ENCODE peak calls at places on chromosomes 11 and 22, in seven cellular contexts. One of them, this sample, is unnamed.
A peak's percentile ranks its signal among the peaks of the same experiment; 100 is the strongest.

GRCh38 chr11:119481667-119482400 is 58.9 kb upstream of the THY1 start:
- DNase-seq in activated T-cell treated with anti-CD3 and anti-CD28 coated beads for 4 hours: no peak
- DNase-seq in activated T-helper 2 cell treated with anti-CD3 and anti-CD28 coated beads, Interferon-gamma antibody, Interleukin-2, Interleukin-4, amounts not matched to agents 10 μg/mL and 5 μg/mL and 100 μg/mL, durations not matched to agents 14 hours and 24 hours and 36 hours: no peak
- DNase-seq in fibroblast of the aortic adventitia: no peak
- DNase-seq in kidney tubule cell: no peak
- DNase-seq in occipital lobe: no peak
- DNase-seq in OCI-M1: no peak
- DNase-seq in this sample: no peak

GRCh38 chr11:134765565-134765964 is 353.5 kb upstream of the B3GAT1 start:
- DNase-seq in activated T-helper 2 cell treated with anti-CD3 and anti-CD28 coated beads, Interferon-gamma antibody, Interleukin-2, Interleukin-4, amounts not matched to agents 10 μg/mL and 5 μg/mL and 100 μg/mL, durations not matched to agents 14 hours and 24 hours and 36 hours: no peak
- DNase-seq in OCI-M1: no peak
- DNase-seq in fibroblast of the aortic adventitia: no peak
- DNase-seq in kidney tubule cell: no peak
- DNase-seq in occipital lobe: no peak
- DNase-seq in activated T-cell treated with anti-CD3 and anti-CD28 coated beads for 4 hours: no peak
- DNase-seq in this sample: no peak

GRCh38 chr11:112025682-112026081 is 474 bp downstream of the DLAT start:
- DNase-seq in fibroblast of the aortic adventitia: peak; percentile 17
- DNase-seq in kidney tubule cell: peak; percentile 24
- DNase-seq in activated T-cell treated with anti-CD3 and anti-CD28 coated beads for 4 hours: no peak
- DNase-seq in occipital lobe: no peak
- DNase-seq in activated T-helper 2 cell treated with anti-CD3 and anti-CD28 coated beads, Interferon-gamma antibody, Interleukin-2, Interleukin-4, amounts not matched to agents 10 μg/mL and 5 μg/mL and 100 μg/mL, durations not matched to agents 14 hours and 24 hours and 36 hours: no peak
- DNase-seq in OCI-M1: peak; percentile 68
- DNase-seq in this sample: no peak

GRCh38 chr11:118928870-118929495 is 3.3 kb upstream of the BCL9L start:
- DNase-seq in occipital lobe: peak; percentile 81
- DNase-seq in OCI-M1: peak; percentile 82
- DNase-seq in kidney tubule cell: peak; percentile 53
- DNase-seq in fibroblast of the aortic adventitia: peak; percentile 61
- DNase-seq in activated T-helper 2 cell treated with anti-CD3 and anti-CD28 coated beads, Interferon-gamma antibody, Interleukin-2, Interleukin-4, amounts not matched to agents 10 μg/mL and 5 μg/mL and 100 μg/mL, durations not matched to agents 14 hours and 24 hours and 36 hours: peak; percentile 51
- DNase-seq in activated T-cell treated with anti-CD3 and anti-CD28 coated beads for 4 hours: no peak
- DNase-seq in this sample: peak; percentile 79

GRCh38 chr11:32334822-32335221 is 100.5 kb downstream of the WT1 start:
- DNase-seq in activated T-helper 2 cell treated with anti-CD3 and anti-CD28 coated beads, Interferon-gamma antibody, Interleukin-2, Interleukin-4, amounts not matched to agents 10 μg/mL and 5 μg/mL and 100 μg/mL, durations not matched to agents 14 hours and 24 hours and 36 hours: peak; percentile 13
- DNase-seq in activated T-cell treated with anti-CD3 and anti-CD28 coated beads for 4 hours: no peak
- DNase-seq in occipital lobe: no peak
- DNase-seq in kidney tubule cell: no peak
- DNase-seq in OCI-M1: peak; percentile 33
- DNase-seq in fibroblast of the aortic adventitia: no peak
- DNase-seq in this sample: no peak

GRCh38 chr11:10856689-10857603 is 907 bp downstream of the ZBED5 start:
- DNase-seq in kidney tubule cell: peak; percentile 75
- DNase-seq in activated T-helper 2 cell treated with anti-CD3 and anti-CD28 coated beads, Interferon-gamma antibody, Interleukin-2, Interleukin-4, amounts not matched to agents 10 μg/mL and 5 μg/mL and 100 μg/mL, durations not matched to agents 14 hours and 24 hours and 36 hours: no peak
- DNase-seq in activated T-cell treated with anti-CD3 and anti-CD28 coated beads for 4 hours: no peak
- DNase-seq in fibroblast of the aortic adventitia: peak; percentile 55
- DNase-seq in OCI-M1: peak; percentile 72
- DNase-seq in occipital lobe: no peak
- DNase-seq in this sample: peak; percentile 30

GRCh38 chr11:3021125-3021524 is 29.0 kb upstream of the NAP1L4 start:
- DNase-seq in occipital lobe: no peak
- DNase-seq in activated T-cell treated with anti-CD3 and anti-CD28 coated beads for 4 hours: no peak
- DNase-seq in fibroblast of the aortic adventitia: peak; percentile 14
- DNase-seq in activated T-helper 2 cell treated with anti-CD3 and anti-CD28 coated beads, Interferon-gamma antibody, Interleukin-2, Interleukin-4, amounts not matched to agents 10 μg/mL and 5 μg/mL and 100 μg/mL, durations not matched to agents 14 hours and 24 hours and 36 hours: no peak
- DNase-seq in kidney tubule cell: peak; percentile 65
- DNase-seq in OCI-M1: no peak
- DNase-seq in this sample: peak; percentile 24

GRCh38 chr11:104462346-104462745 is 298.4 kb upstream of the PDGFD start:
- DNase-seq in OCI-M1: no peak
- DNase-seq in fibroblast of the aortic adventitia: peak; percentile 47
- DNase-seq in kidney tubule cell: no peak
- DNase-seq in activated T-helper 2 cell treated with anti-CD3 and anti-CD28 coated beads, Interferon-gamma antibody, Interleukin-2, Interleukin-4, amounts not matched to agents 10 μg/mL and 5 μg/mL and 100 μg/mL, durations not matched to agents 14 hours and 24 hours and 36 hours: no peak
- DNase-seq in activated T-cell treated with anti-CD3 and anti-CD28 coated beads for 4 hours: no peak
- DNase-seq in occipital lobe: peak; percentile 2
- DNase-seq in this sample: no peak

GRCh38 chr11:70661763-70662501 is 263.6 kb downstream of the CTTN start:
- DNase-seq in occipital lobe: peak; percentile 45
- DNase-seq in kidney tubule cell: no peak
- DNase-seq in activated T-helper 2 cell treated with anti-CD3 and anti-CD28 coated beads, Interferon-gamma antibody, Interleukin-2, Interleukin-4, amounts not matched to agents 10 μg/mL and 5 μg/mL and 100 μg/mL, durations not matched to agents 14 hours and 24 hours and 36 hours: no peak
- DNase-seq in OCI-M1: no peak
- DNase-seq in fibroblast of the aortic adventitia: peak; percentile 16
- DNase-seq in activated T-cell treated with anti-CD3 and anti-CD28 coated beads for 4 hours: no peak
- DNase-seq in this sample: no peak

GRCh38 chr11:44316388-44317240 is 6.7 kb upstream of the ALX4 start:
- DNase-seq in fibroblast of the aortic adventitia: no peak
- DNase-seq in activated T-cell treated with anti-CD3 and anti-CD28 coated beads for 4 hours: no peak
- DNase-seq in OCI-M1: no peak
- DNase-seq in activated T-helper 2 cell treated with anti-CD3 and anti-CD28 coated beads, Interferon-gamma antibody, Interleukin-2, Interleukin-4, amounts not matched to agents 10 μg/mL and 5 μg/mL and 100 μg/mL, durations not matched to agents 14 hours and 24 hours and 36 hours: no peak
- DNase-seq in occipital lobe: no peak
- DNase-seq in kidney tubule cell: no peak
- DNase-seq in this sample: no peak

GRCh38 chr22:11628651-11629511 is 3899.1 kb upstream of the OR11H1 start:
- DNase-seq in fibroblast of the aortic adventitia: no peak
- DNase-seq in activated T-helper 2 cell treated with anti-CD3 and anti-CD28 coated beads, Interferon-gamma antibody, Interleukin-2, Interleukin-4, amounts not matched to agents 10 μg/mL and 5 μg/mL and 100 μg/mL, durations not matched to agents 14 hours and 24 hours and 36 hours: no peak
- DNase-seq in activated T-cell treated with anti-CD3 and anti-CD28 coated beads for 4 hours: no peak
- DNase-seq in kidney tubule cell: no peak
- DNase-seq in OCI-M1: no peak
- DNase-seq in occipital lobe: no peak
- DNase-seq in this sample: no peak

GRCh38 chr22:23915230-23915754 is 21.1 kb downstream of the MIF start:
- DNase-seq in activated T-cell treated with anti-CD3 and anti-CD28 coated beads for 4 hours: no peak
- DNase-seq in kidney tubule cell: no peak
- DNase-seq in activated T-helper 2 cell treated with anti-CD3 and anti-CD28 coated beads, Interferon-gamma antibody, Interleukin-2, Interleukin-4, amounts not matched to agents 10 μg/mL and 5 μg/mL and 100 μg/mL, durations not matched to agents 14 hours and 24 hours and 36 hours: no peak
- DNase-seq in occipital lobe: no peak
- DNase-seq in fibroblast of the aortic adventitia: no peak
- DNase-seq in OCI-M1: no peak
- DNase-seq in this sample: no peak

GRCh38 chr11:37449146-37449545 is 851.1 kb upstream of the RAG2 start:
- DNase-seq in OCI-M1: peak; percentile 72
- DNase-seq in activated T-cell treated with anti-CD3 and anti-CD28 coated beads for 4 hours: no peak
- DNase-seq in activated T-helper 2 cell treated with anti-CD3 and anti-CD28 coated beads, Interferon-gamma antibody, Interleukin-2, Interleukin-4, amounts not matched to agents 10 μg/mL and 5 μg/mL and 100 μg/mL, durations not matched to agents 14 hours and 24 hours and 36 hours: no peak
- DNase-seq in kidney tubule cell: peak; percentile 78
- DNase-seq in fibroblast of the aortic adventitia: peak; percentile 85
- DNase-seq in occipital lobe: peak; percentile 5
- DNase-seq in this sample: no peak

GRCh38 chr11:65854161-65854592 is 3.8 kb downstream of the CFL1 start:
- DNase-seq in kidney tubule cell: no peak
- DNase-seq in occipital lobe: no peak
- DNase-seq in activated T-cell treated with anti-CD3 and anti-CD28 coated beads for 4 hours: no peak
- DNase-seq in OCI-M1: no peak
- DNase-seq in fibroblast of the aortic adventitia: no peak
- DNase-seq in activated T-helper 2 cell treated with anti-CD3 and anti-CD28 coated beads, Interferon-gamma antibody, Interleukin-2, Interleukin-4, amounts not matched to agents 10 μg/mL and 5 μg/mL and 100 μg/mL, durations not matched to agents 14 hours and 24 hours and 36 hours: no peak
- DNase-seq in this sample: no peak

GRCh38 chr11:15347969-15348734 is 233.4 kb downstream of the INSC start:
- DNase-seq in fibroblast of the aortic adventitia: no peak
- DNase-seq in activated T-helper 2 cell treated with anti-CD3 and anti-CD28 coated beads, Interferon-gamma antibody, Interleukin-2, Interleukin-4, amounts not matched to agents 10 μg/mL and 5 μg/mL and 100 μg/mL, durations not matched to agents 14 hours and 24 hours and 36 hours: no peak
- DNase-seq in OCI-M1: peak; percentile 11
- DNase-seq in kidney tubule cell: no peak
- DNase-seq in occipital lobe: no peak
- DNase-seq in activated T-cell treated with anti-CD3 and anti-CD28 coated beads for 4 hours: no peak
- DNase-seq in this sample: no peak

GRCh38 chr11:62104816-62105610 is 18.8 kb upstream of the INCENP start:
- DNase-seq in occipital lobe: no peak
- DNase-seq in kidney tubule cell: peak; percentile 28
- DNase-seq in OCI-M1: peak; percentile 96
- DNase-seq in activated T-helper 2 cell treated with anti-CD3 and anti-CD28 coated beads, Interferon-gamma antibody, Interleukin-2, Interleukin-4, amounts not matched to agents 10 μg/mL and 5 μg/mL and 100 μg/mL, durations not matched to agents 14 hours and 24 hours and 36 hours: no peak
- DNase-seq in activated T-cell treated with anti-CD3 and anti-CD28 coated beads for 4 hours: no peak
- DNase-seq in fibroblast of the aortic adventitia: peak; percentile 90
- DNase-seq in this sample: peak; percentile 11

GRCh38 chr11:36409152-36409713 is 100.8 kb downstream of the TRAF6 start:
- DNase-seq in kidney tubule cell: no peak
- DNase-seq in fibroblast of the aortic adventitia: peak; percentile 33
- DNase-seq in OCI-M1: peak; percentile 60
- DNase-seq in activated T-cell treated with anti-CD3 and anti-CD28 coated beads for 4 hours: no peak
- DNase-seq in occipital lobe: no peak
- DNase-seq in activated T-helper 2 cell treated with anti-CD3 and anti-CD28 coated beads, Interferon-gamma antibody, Interleukin-2, Interleukin-4, amounts not matched to agents 10 μg/mL and 5 μg/mL and 100 μg/mL, durations not matched to agents 14 hours and 24 hours and 36 hours: peak; percentile 14
- DNase-seq in this sample: no peak

GRCh38 chr11:69731110-69731509 is 27.3 kb upstream of the FGF19 start:
- DNase-seq in occipital lobe: no peak
- DNase-seq in activated T-helper 2 cell treated with anti-CD3 and anti-CD28 coated beads, Interferon-gamma antibody, Interleukin-2, Interleukin-4, amounts not matched to agents 10 μg/mL and 5 μg/mL and 100 μg/mL, durations not matched to agents 14 hours and 24 hours and 36 hours: no peak
- DNase-seq in fibroblast of the aortic adventitia: no peak
- DNase-seq in activated T-cell treated with anti-CD3 and anti-CD28 coated beads for 4 hours: no peak
- DNase-seq in kidney tubule cell: no peak
- DNase-seq in OCI-M1: no peak
- DNase-seq in this sample: no peak

GRCh38 chr11:29333993-29334780 is 682.6 kb downstream of the KCNA4 start:
- DNase-seq in OCI-M1: peak; percentile 64
- DNase-seq in activated T-helper 2 cell treated with anti-CD3 and anti-CD28 coated beads, Interferon-gamma antibody, Interleukin-2, Interleukin-4, amounts not matched to agents 10 μg/mL and 5 μg/mL and 100 μg/mL, durations not matched to agents 14 hours and 24 hours and 36 hours: no peak
- DNase-seq in kidney tubule cell: peak; percentile 82
- DNase-seq in activated T-cell treated with anti-CD3 and anti-CD28 coated beads for 4 hours: no peak
- DNase-seq in occipital lobe: no peak
- DNase-seq in fibroblast of the aortic adventitia: peak; percentile 84
- DNase-seq in this sample: no peak

GRCh38 chr11:125082040-125082439 is 18.9 kb downstream of the SLC37A2 start:
- DNase-seq in activated T-cell treated with anti-CD3 and anti-CD28 coated beads for 4 hours: no peak
- DNase-seq in kidney tubule cell: no peak
- DNase-seq in OCI-M1: no peak
- DNase-seq in occipital lobe: no peak
- DNase-seq in fibroblast of the aortic adventitia: no peak
- DNase-seq in activated T-helper 2 cell treated with anti-CD3 and anti-CD28 coated beads, Interferon-gamma antibody, Interleukin-2, Interleukin-4, amounts not matched to agents 10 μg/mL and 5 μg/mL and 100 μg/mL, durations not matched to agents 14 hours and 24 hours and 36 hours: no peak
- DNase-seq in this sample: no peak

GRCh38 chr11:69950120-69950519 is 128.0 kb upstream of the ANO1 start:
- DNase-seq in OCI-M1: peak; percentile 91
- DNase-seq in kidney tubule cell: peak; percentile 21
- DNase-seq in occipital lobe: no peak
- DNase-seq in activated T-helper 2 cell treated with anti-CD3 and anti-CD28 coated beads, Interferon-gamma antibody, Interleukin-2, Interleukin-4, amounts not matched to agents 10 μg/mL and 5 μg/mL and 100 μg/mL, durations not matched to agents 14 hours and 24 hours and 36 hours: no peak
- DNase-seq in activated T-cell treated with anti-CD3 and anti-CD28 coated beads for 4 hours: no peak
- DNase-seq in fibroblast of the aortic adventitia: peak; percentile 4
- DNase-seq in this sample: no peak

This sample was measured in stimulated activated naive CD4-positive, alpha-beta T cell.